ENCODE peak calls at places on chromosomes 3 and 15, in six cellular contexts. One of them, this sample, is unnamed.

GRCh38 chr3:23865595-23866396 is 51.0 kb downstream of the NKIRAS1 start:
- DNase-seq in psoas muscle: no peak
- DNase-seq in mammary epithelial cell: no peak
- DNase-seq in heart left ventricle: peak
- DNase-seq in IMR-90: peak
- DNase-seq in pancreas: no peak
- DNase-seq in this sample: no peak

GRCh38 chr3:133487920-133488540 is 85.5 kb upstream of the CDV3 start:
- DNase-seq in pancreas: peak
- DNase-seq in IMR-90: peak
- DNase-seq in psoas muscle: no peak
- DNase-seq in mammary epithelial cell: no peak
- DNase-seq in heart left ventricle: no peak
- DNase-seq in this sample: no peak

GRCh38 chr15:84151205-84151931 is 84.2 kb upstream of the GOLGA6L4 start:
- DNase-seq in mammary epithelial cell: no peak
- DNase-seq in IMR-90: no peak
- DNase-seq in pancreas: no peak
- DNase-seq in heart left ventricle: no peak
- DNase-seq in psoas muscle: no peak
- DNase-seq in this sample: no peak

GRCh38 chr3:81022339-81022738 is 739.1 kb downstream of the GBE1 start:
- DNase-seq in IMR-90: no peak
- DNase-seq in heart left ventricle: no peak
- DNase-seq in psoas muscle: no peak
- DNase-seq in mammary epithelial cell: no peak
- DNase-seq in pancreas: no peak
- DNase-seq in this sample: no peak

GRCh38 chr3:38586546-38587520 is 62.7 kb downstream of the SCN5A start:
- DNase-seq in pancreas: peak
- DNase-seq in mammary epithelial cell: no peak
- DNase-seq in IMR-90: no peak
- DNase-seq in psoas muscle: no peak
- DNase-seq in heart left ventricle: no peak
- DNase-seq in this sample: no peak

GRCh38 chr3:9730747-9731205 is 759 bp upstream of the BRPF1 start:
- DNase-seq in psoas muscle: no peak
- DNase-seq in mammary epithelial cell: no peak
- DNase-seq in pancreas: no peak
- DNase-seq in heart left ventricle: no peak
- DNase-seq in IMR-90: no peak
- DNase-seq in this sample: no peak

GRCh38 chr3:39804951-39805350 is 4.5 kb upstream of the MYRIP start:
- DNase-seq in mammary epithelial cell: no peak
- DNase-seq in psoas muscle: no peak
- DNase-seq in heart left ventricle: no peak
- DNase-seq in pancreas: no peak
- DNase-seq in IMR-90: no peak
- DNase-seq in this sample: no peak

GRCh38 chr3:47333907-47334306 is 46.9 kb upstream of the PTPN23 start:
- DNase-seq in pancreas: no peak
- DNase-seq in psoas muscle: no peak
- DNase-seq in heart left ventricle: no peak
- DNase-seq in IMR-90: no peak
- DNase-seq in mammary epithelial cell: no peak
- DNase-seq in this sample: no peak

GRCh38 chr3:178059124-178059523 is 477.1 kb upstream of the KCNMB2 start:
- DNase-seq in pancreas: no peak
- DNase-seq in IMR-90: peak
- DNase-seq in mammary epithelial cell: no peak
- DNase-seq in heart left ventricle: no peak
- DNase-seq in psoas muscle: no peak
- DNase-seq in this sample: no peak

GRCh38 chr3:172646439-172647015 is 64.3 kb downstream of the NCEH1 start:
- DNase-seq in pancreas: no peak
- DNase-seq in psoas muscle: no peak
- DNase-seq in heart left ventricle: no peak
- DNase-seq in IMR-90: peak
- DNase-seq in mammary epithelial cell: peak
- DNase-seq in this sample: no peak

GRCh38 chr3:38564631-38565338 is 68.6 kb downstream of the EXOG start:
- DNase-seq in IMR-90: no peak
- DNase-seq in psoas muscle: no peak
- DNase-seq in pancreas: no peak
- DNase-seq in heart left ventricle: no peak
- DNase-seq in mammary epithelial cell: no peak
- DNase-seq in this sample: no peak

GRCh38 chr15:29812384-29812694 is 9.9 kb downstream of the TJP1 start:
- DNase-seq in mammary epithelial cell: peak
- DNase-seq in heart left ventricle: no peak
- DNase-seq in psoas muscle: no peak
- DNase-seq in IMR-90: peak
- DNase-seq in pancreas: no peak
- DNase-seq in this sample: no peak

GRCh38 chr3:10223676-10224639 is 24.3 kb upstream of the TATDN2 start:
- DNase-seq in pancreas: no peak
- DNase-seq in psoas muscle: no peak
- DNase-seq in IMR-90: no peak
- DNase-seq in heart left ventricle: no peak
- DNase-seq in mammary epithelial cell: no peak
- DNase-seq in this sample: no peak

GRCh38 chr3:162799910-162800309 is 1303.3 kb downstream of the OTOL1 start:
- DNase-seq in heart left ventricle: no peak
- DNase-seq in pancreas: no peak
- DNase-seq in IMR-90: no peak
- DNase-seq in mammary epithelial cell: no peak
- DNase-seq in psoas muscle: no peak
- DNase-seq in this sample: no peak

GRCh38 chr15:97866994-97867393 is 93.5 kb upstream of the ARRDC4 start:
- DNase-seq in pancreas: no peak
- DNase-seq in mammary epithelial cell: no peak
- DNase-seq in psoas muscle: no peak
- DNase-seq in IMR-90: no peak
- DNase-seq in heart left ventricle: no peak
- DNase-seq in this sample: no peak

GRCh38 chr3:9701711-9702110 is 1.9 kb upstream of the CPNE9 start:
- DNase-seq in heart left ventricle: no peak
- DNase-seq in psoas muscle: no peak
- DNase-seq in IMR-90: no peak
- DNase-seq in pancreas: no peak
- DNase-seq in mammary epithelial cell: no peak
- DNase-seq in this sample: no peak

GRCh38 chr3:129068291-129068886 is 7.8 kb downstream of the GP9 start:
- DNase-seq in heart left ventricle: no peak
- DNase-seq in mammary epithelial cell: no peak
- DNase-seq in IMR-90: no peak
- DNase-seq in pancreas: peak
- DNase-seq in psoas muscle: no peak
- DNase-seq in this sample: no peak

GRCh38 chr15:69703495-69704187 is 251.0 kb downstream of the RPLP1 start:
- DNase-seq in IMR-90: no peak
- DNase-seq in pancreas: no peak
- DNase-seq in mammary epithelial cell: no peak
- DNase-seq in heart left ventricle: no peak
- DNase-seq in psoas muscle: no peak
- DNase-seq in this sample: no peak

GRCh38 chr3:134249935-134250716 is 533 bp downstream of the RYK start:
- DNase-seq in heart left ventricle: peak
- DNase-seq in mammary epithelial cell: peak
- DNase-seq in pancreas: peak
- DNase-seq in IMR-90: peak
- DNase-seq in psoas muscle: peak
- DNase-seq in this sample: peak

GRCh38 chr15:101288905-101289513 is 6.0 kb downstream of the SNRPA1 start:
- DNase-seq in mammary epithelial cell: peak
- DNase-seq in heart left ventricle: no peak
- DNase-seq in psoas muscle: no peak
- DNase-seq in pancreas: no peak
- DNase-seq in IMR-90: peak
- DNase-seq in this sample: no peak

GRCh38 chr15:87747106-87747505 is 509.4 kb downstream of the NTRK3 start:
- DNase-seq in mammary epithelial cell: no peak
- DNase-seq in pancreas: no peak
- DNase-seq in heart left ventricle: no peak
- DNase-seq in IMR-90: no peak
- DNase-seq in psoas muscle: no peak
- DNase-seq in this sample: no peak

GRCh38 chr3:27666708-27667107 is 55.4 kb downstream of the EOMES start:
- DNase-seq in psoas muscle: peak
- DNase-seq in pancreas: no peak
- DNase-seq in mammary epithelial cell: no peak
- DNase-seq in heart left ventricle: peak
- DNase-seq in IMR-90: peak
- DNase-seq in this sample: peak

GRCh38 chr15:36696191-36696590 is 116.8 kb downstream of the CDIN1 start:
- DNase-seq in IMR-90: peak
- DNase-seq in mammary epithelial cell: no peak
- DNase-seq in heart left ventricle: no peak
- DNase-seq in psoas muscle: no peak
- DNase-seq in pancreas: no peak
- DNase-seq in this sample: no peak

GRCh38 chr15:70863450-70864218 is 9.7 kb upstream of the LARP6 start:
- DNase-seq in IMR-90: peak
- DNase-seq in mammary epithelial cell: peak
- DNase-seq in psoas muscle: no peak
- DNase-seq in heart left ventricle: no peak
- DNase-seq in pancreas: no peak
- DNase-seq in this sample: no peak

GRCh38 chr3:64308931-64309330 is 83.7 kb upstream of the PRICKLE2 start:
- DNase-seq in pancreas: no peak
- DNase-seq in IMR-90: no peak
- DNase-seq in mammary epithelial cell: no peak
- DNase-seq in heart left ventricle: no peak
- DNase-seq in psoas muscle: no peak
- DNase-seq in this sample: no peak
- TF ChIP-seq CTCF in pancreas: no peak
- TF ChIP-seq CTCF in IMR-90: no peak
- TF ChIP-seq CTCF in mammary epithelial cell: no peak
- TF ChIP-seq CTCF in heart left ventricle: no peak
- TF ChIP-seq CTCF in psoas muscle: no peak
- TF ChIP-seq CTCF in this sample: no peak

GRCh38 chr15:92503458-92503857 is 109.8 kb downstream of the ST8SIA2 start:
- DNase-seq in mammary epithelial cell: no peak
- DNase-seq in psoas muscle: no peak
- DNase-seq in pancreas: no peak
- DNase-seq in IMR-90: no peak
- DNase-seq in heart left ventricle: no peak
- DNase-seq in this sample: no peak

GRCh38 chr15:92506506-92506905 is 112.8 kb downstream of the ST8SIA2 start:
- DNase-seq in pancreas: no peak
- DNase-seq in mammary epithelial cell: no peak
- DNase-seq in heart left ventricle: no peak
- DNase-seq in IMR-90: no peak
- DNase-seq in psoas muscle: no peak
- DNase-seq in this sample: no peak

GRCh38 chr15:92503889-92504288 is 110.2 kb downstream of the ST8SIA2 start:
- DNase-seq in IMR-90: no peak
- DNase-seq in pancreas: no peak
- DNase-seq in mammary epithelial cell: no peak
- DNase-seq in heart left ventricle: no peak
- DNase-seq in psoas muscle: no peak
- DNase-seq in this sample: no peak

GRCh38 chr15:92500023-92500630 is 106.4 kb downstream of the ST8SIA2 start:
- DNase-seq in IMR-90: no peak
- DNase-seq in psoas muscle: no peak
- DNase-seq in pancreas: no peak
- DNase-seq in heart left ventricle: no peak
- DNase-seq in mammary epithelial cell: no peak
- DNase-seq in this sample: no peak

GRCh38 chr15:92502930-92503329 is 109.2 kb downstream of the ST8SIA2 start:
- DNase-seq in heart left ventricle: no peak
- DNase-seq in psoas muscle: no peak
- DNase-seq in pancreas: no peak
- DNase-seq in IMR-90: no peak
- DNase-seq in mammary epithelial cell: no peak
- DNase-seq in this sample: no peak
- TF ChIP-seq CTCF in heart left ventricle: no peak
- TF ChIP-seq CTCF in psoas muscle: no peak
- TF ChIP-seq CTCF in pancreas: no peak
- TF ChIP-seq CTCF in IMR-90: no peak
- TF ChIP-seq CTCF in mammary epithelial cell: no peak
- TF ChIP-seq CTCF in this sample: no peak

GRCh38 chr15:44426975-44427755 is at the start of gene CTDSPL2:
- DNase-seq in pancreas: peak
- DNase-seq in psoas muscle: peak
- DNase-seq in mammary epithelial cell: peak
- DNase-seq in heart left ventricle: peak
- DNase-seq in IMR-90: peak
- DNase-seq in this sample: peak
- TF ChIP-seq CTCF in pancreas: peak
- TF ChIP-seq CTCF in psoas muscle: peak
- TF ChIP-seq CTCF in mammary epithelial cell: peak
- TF ChIP-seq CTCF in heart left ventricle: peak
- TF ChIP-seq CTCF in IMR-90: peak
- TF ChIP-seq CTCF in this sample: peak

DNA sequence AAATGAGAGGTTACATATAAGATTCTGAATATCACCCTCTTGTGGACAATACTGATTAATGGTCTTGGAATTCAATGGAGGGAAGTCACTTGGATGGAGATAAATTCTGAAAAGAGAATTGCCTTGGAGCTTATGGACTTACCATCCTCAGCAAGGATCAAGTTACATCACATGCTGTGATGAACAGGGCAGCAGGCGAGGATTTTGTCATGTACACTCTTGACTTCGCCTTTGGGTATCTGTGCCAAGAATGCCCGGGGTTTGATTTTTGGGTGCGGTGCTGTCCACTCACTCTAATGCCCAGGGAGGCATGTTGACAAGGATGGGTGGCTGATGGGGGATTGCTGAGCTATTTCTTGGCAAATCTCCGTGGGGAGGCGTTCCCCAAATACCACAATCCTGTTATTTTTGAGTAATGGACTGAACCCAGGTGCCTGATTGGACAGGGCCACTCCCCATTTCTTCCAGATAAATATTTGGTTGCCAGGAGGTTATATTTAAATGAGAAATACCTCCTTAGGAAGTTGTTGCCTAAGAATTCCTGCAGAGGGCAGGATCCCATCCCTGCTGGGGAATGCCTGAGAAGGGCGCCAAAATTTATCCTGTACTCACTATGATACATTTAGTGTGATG is 96.3 kb downstream of the TPRG1 start:
- DNase-seq in pancreas: no peak
- DNase-seq in IMR-90: no peak
- DNase-seq in psoas muscle: no peak
- DNase-seq in heart left ventricle: no peak
- DNase-seq in mammary epithelial cell: peak
- DNase-seq in this sample: no peak
- TF ChIP-seq CTCF in pancreas: no peak
- TF ChIP-seq CTCF in IMR-90: peak
- TF ChIP-seq CTCF in psoas muscle: no peak
- TF ChIP-seq CTCF in heart left ventricle: no peak
- TF ChIP-seq CTCF in mammary epithelial cell: peak
- TF ChIP-seq CTCF in this sample: no peak

DNA sequence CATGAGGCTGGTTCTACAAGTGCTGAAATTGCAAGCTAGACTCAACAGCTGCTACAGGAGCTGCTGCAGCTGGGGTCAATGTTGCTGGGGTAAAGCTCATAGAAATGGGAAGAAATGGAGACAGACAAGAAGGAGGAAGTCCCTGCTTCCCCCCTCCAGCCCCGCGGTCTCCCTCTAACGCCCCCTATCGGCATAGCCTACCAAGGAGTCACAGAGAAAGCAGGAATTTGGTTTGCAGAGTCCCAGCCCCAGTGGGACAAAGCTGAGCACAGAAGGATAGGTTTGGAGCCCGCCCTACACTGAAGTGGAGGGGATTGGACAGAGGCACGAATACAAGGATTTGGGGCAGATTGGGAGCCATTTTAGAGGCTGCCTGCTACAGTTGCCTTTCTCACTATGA is 176.9 kb upstream of the ANKRD28 start:
- DNase-seq in heart left ventricle: no peak
- DNase-seq in mammary epithelial cell: no peak
- DNase-seq in pancreas: no peak
- DNase-seq in psoas muscle: no peak
- DNase-seq in IMR-90: no peak
- DNase-seq in this sample: no peak
- TF ChIP-seq CTCF in heart left ventricle: no peak
- TF ChIP-seq CTCF in mammary epithelial cell: peak
- TF ChIP-seq CTCF in pancreas: no peak
- TF ChIP-seq CTCF in psoas muscle: no peak
- TF ChIP-seq CTCF in IMR-90: no peak
- TF ChIP-seq CTCF in this sample: peak